ENCODE peak calls at places on chromosomes 1 and 21, in six cellular contexts. U is amniotic stem cell, O is DMS79, H is HS-27A, L is NCI-H1417, K is HEK293T. V is an unnamed sample.

GRCh38 chr1:180501865-180502360 is 464 bp downstream of the ACBD6 start:
- DNase-seq in U (no peak), O (peak), H (no peak), L (peak), K (peak), V (no peak)

GRCh38 chr1:157115429-157115838 is 15.8 kb upstream of the ETV3L start:
- DNase-seq in U (no peak), O (no peak), H (no peak), L (no peak), K (no peak), V (no peak)

GRCh38 chr1:172408958-172409357 is 11.5 kb upstream of the C1orf105 start:
- DNase-seq in U (peak), O (no peak), H (no peak), L (no peak), K (no peak), V (no peak)

GRCh38 chr1:15249032-15249601 is 2.1 kb downstream of the FHAD1 start:
- DNase-seq in U (no peak), O (no peak), H (no peak), L (no peak), K (no peak), V (no peak)

GRCh38 chr1:16451868-16452528 is 11.5 kb downstream of the NECAP2 start:
- DNase-seq in U (no peak), O (no peak), H (no peak), L (no peak), K (no peak), V (no peak)

GRCh38 chr21:25350056-25350455 is 257.2 kb downstream of the MRPL39 start:
- DNase-seq in U (peak), O (no peak), H (peak), L (peak), K (peak), V (peak)

GRCh38 chr1:160115545-160116276 is at the start of gene ATP1A2:
- DNase-seq in U (no peak), O (no peak), H (no peak), L (no peak), K (no peak), V (no peak)

GRCh38 chr21:38300180-38300579 is 43.4 kb downstream of the KCNJ15 start:
- DNase-seq in U (no peak), O (no peak), H (no peak), L (no peak), K (no peak), V (no peak)

GRCh38 chr1:47547753-47548152 is 109.9 kb downstream of the FOXD2 start:
- DNase-seq in U (no peak), O (no peak), H (no peak), L (no peak), K (no peak), V (no peak)

GRCh38 chr21:43588957-43589356 is 70.3 kb downstream of the HSF2BP start:
- DNase-seq in U (no peak), O (no peak), H (no peak), L (no peak), K (no peak), V (no peak)

GRCh38 chr1:199018471-199019135 is 379.8 kb downstream of the PTPRC start:
- DNase-seq in U (no peak), O (no peak), H (no peak), L (no peak), K (no peak), V (no peak)

GRCh38 chr1:85343213-85343611 is 66.8 kb upstream of the BCL10 start:
- DNase-seq in U (no peak), O (no peak), H (no peak), L (no peak), K (no peak), V (no peak)

GRCh38 chr1:35564037-35564883 is 6.7 kb downstream of the NCDN start:
- DNase-seq in U (peak), O (peak), H (peak), L (peak), K (peak), V (peak)

GRCh38 chr1:46401964-46402626 is 8.0 kb downstream of the FAAH start:
- DNase-seq in U (peak), O (peak), H (no peak), L (peak), K (no peak), V (peak)

GRCh38 chr1:61481313-61481712 is 243.6 kb downstream of the TM2D1 start:
- DNase-seq in U (no peak), O (no peak), H (no peak), L (no peak), K (no peak), V (no peak)

GRCh38 chr1:43779266-43779665 is 71.9 kb downstream of the ST3GAL3 start:
- DNase-seq in U (no peak), O (no peak), H (no peak), L (no peak), K (no peak), V (no peak)

GRCh38 chr1:50724626-50725286 is 235.3 kb downstream of the FAF1 start:
- DNase-seq in U (no peak), O (no peak), H (no peak), L (no peak), K (no peak), V (no peak)

GRCh38 chr1:29525941-29526340 is 289.6 kb downstream of the PTPRU start:
- DNase-seq in U (no peak), O (no peak), H (no peak), L (no peak), K (no peak), V (no peak)

GRCh38 chr1:8139383-8139782 is 113.3 kb upstream of the ERRFI1 start:
- DNase-seq in U (no peak), O (no peak), H (no peak), L (no peak), K (no peak), V (no peak)

GRCh38 chr1:17510138-17510537 is 29.4 kb upstream of the ARHGEF10L start:
- DNase-seq in U (no peak), O (no peak), H (no peak), L (no peak), K (no peak), V (no peak)

GRCh38 chr1:73593379-73593778 is 604.6 kb downstream of the LRRIQ3 start:
- DNase-seq in U (no peak), O (peak), H (no peak), L (peak), K (no peak), V (peak)

GRCh38 chr21:33824156-33824941 is 91.3 kb downstream of the ATP5PO start:
- DNase-seq in U (no peak), O (no peak), H (no peak), L (no peak), K (no peak), V (peak)

GRCh38 chr1:244371294-244372141 is 80.2 kb downstream of the ADSS2 start:
- DNase-seq in U (no peak), O (peak), H (no peak), L (no peak), K (no peak), V (no peak)

GRCh38 chr21:39582749-39583148 is 30.0 kb upstream of the B3GALT5 start:
- DNase-seq in U (no peak), O (no peak), H (no peak), L (no peak), K (no peak), V (no peak)

GRCh38 chr1:64396817-64397216 is 73.1 kb upstream of the CACHD1 start:
- DNase-seq in U (no peak), O (no peak), H (no peak), L (no peak), K (no peak), V (peak)

GRCh38 chr1:77605246-77606026 is 77.0 kb downstream of the ZZZ3 start:
- DNase-seq in U (no peak), O (peak), H (no peak), L (peak), K (no peak), V (no peak)

GRCh38 chr1:86200901-86201300 is 44.3 kb upstream of the COL24A1 start:
- DNase-seq in U (no peak), O (no peak), H (no peak), L (no peak), K (no peak), V (no peak)